ENCODE peak calls at places on chromosomes 16 and 17, in eight cellular contexts. One of them, this sample, is unnamed.

GRCh38 chr16:70662991-70663523 is 16.7 kb downstream of the IL34 start:
- DNase-seq in activated T-cell treated with anti-CD3 and anti-CD28 coated beads, Interleukin-2, amount 50 U/mL, for 4 hours: no peak
- DNase-seq in activated effector memory CD4-positive, alpha-beta T cell treated with anti-CD3 and anti-CD28 coated beads, Interleukin-2, amount 50 U/mL, for 16 hours: no peak
- DNase-seq in dermis blood vessel endothelial cell: no peak
- DNase-seq in lung: no peak
- DNase-seq in HTR-8/SVneo: no peak
- DNase-seq in glutamatergic neuron: no peak
- DNase-seq in NCI-H774: no peak
- DNase-seq in this sample: no peak

GRCh38 chr17:40901981-40902862 is 17.2 kb upstream of the KRT20 start:
- DNase-seq in dermis blood vessel endothelial cell: no peak
- DNase-seq in glutamatergic neuron: no peak
- DNase-seq in lung: no peak
- DNase-seq in activated T-cell treated with anti-CD3 and anti-CD28 coated beads, Interleukin-2, amount 50 U/mL, for 4 hours: no peak
- DNase-seq in HTR-8/SVneo: no peak
- DNase-seq in activated effector memory CD4-positive, alpha-beta T cell treated with anti-CD3 and anti-CD28 coated beads, Interleukin-2, amount 50 U/mL, for 16 hours: no peak
- DNase-seq in NCI-H774: peak; percentile 57
- DNase-seq in this sample: peak; percentile 67

GRCh38 chr17:16512011-16512410 is 20.0 kb upstream of the LRRC75A start:
- DNase-seq in lung: no peak
- DNase-seq in glutamatergic neuron: no peak
- DNase-seq in dermis blood vessel endothelial cell: no peak
- DNase-seq in HTR-8/SVneo: no peak
- DNase-seq in activated effector memory CD4-positive, alpha-beta T cell treated with anti-CD3 and anti-CD28 coated beads, Interleukin-2, amount 50 U/mL, for 16 hours: no peak
- DNase-seq in NCI-H774: no peak
- DNase-seq in activated T-cell treated with anti-CD3 and anti-CD28 coated beads, Interleukin-2, amount 50 U/mL, for 4 hours: no peak
- DNase-seq in this sample: no peak

GRCh38 chr16:6634151-6634550 is 698.5 kb upstream of the RBFOX1 start:
- DNase-seq in HTR-8/SVneo: no peak
- DNase-seq in NCI-H774: no peak
- DNase-seq in dermis blood vessel endothelial cell: no peak
- DNase-seq in activated T-cell treated with anti-CD3 and anti-CD28 coated beads, Interleukin-2, amount 50 U/mL, for 4 hours: no peak
- DNase-seq in activated effector memory CD4-positive, alpha-beta T cell treated with anti-CD3 and anti-CD28 coated beads, Interleukin-2, amount 50 U/mL, for 16 hours: no peak
- DNase-seq in glutamatergic neuron: no peak
- DNase-seq in lung: no peak
- DNase-seq in this sample: no peak

GRCh38 chr16:64437706-64438329 is 684.0 kb downstream of the CDH11 start:
- DNase-seq in activated effector memory CD4-positive, alpha-beta T cell treated with anti-CD3 and anti-CD28 coated beads, Interleukin-2, amount 50 U/mL, for 16 hours: no peak
- DNase-seq in dermis blood vessel endothelial cell: no peak
- DNase-seq in lung: no peak
- DNase-seq in activated T-cell treated with anti-CD3 and anti-CD28 coated beads, Interleukin-2, amount 50 U/mL, for 4 hours: no peak
- DNase-seq in glutamatergic neuron: no peak
- DNase-seq in NCI-H774: no peak
- DNase-seq in HTR-8/SVneo: no peak
- DNase-seq in this sample: no peak

GRCh38 chr17:3963214-3964201 is 729 bp downstream of the ATP2A3 start:
- DNase-seq in HTR-8/SVneo: no peak
- DNase-seq in NCI-H774: no peak
- DNase-seq in activated effector memory CD4-positive, alpha-beta T cell treated with anti-CD3 and anti-CD28 coated beads, Interleukin-2, amount 50 U/mL, for 16 hours: peak; percentile 87
- DNase-seq in dermis blood vessel endothelial cell: no peak
- DNase-seq in lung: no peak
- DNase-seq in activated T-cell treated with anti-CD3 and anti-CD28 coated beads, Interleukin-2, amount 50 U/mL, for 4 hours: peak; percentile 52
- DNase-seq in glutamatergic neuron: no peak
- DNase-seq in this sample: peak; percentile 49

GRCh38 chr16:9297437-9298113 is 206.1 kb downstream of the HAPSTR1 start:
- DNase-seq in NCI-H774: no peak
- DNase-seq in dermis blood vessel endothelial cell: peak; percentile 15
- DNase-seq in activated effector memory CD4-positive, alpha-beta T cell treated with anti-CD3 and anti-CD28 coated beads, Interleukin-2, amount 50 U/mL, for 16 hours: no peak
- DNase-seq in lung: no peak
- DNase-seq in glutamatergic neuron: peak; percentile 74
- DNase-seq in activated T-cell treated with anti-CD3 and anti-CD28 coated beads, Interleukin-2, amount 50 U/mL, for 4 hours: no peak
- DNase-seq in HTR-8/SVneo: peak; percentile 14
- DNase-seq in this sample: no peak

GRCh38 chr16:71895679-71896385 is 501 bp downstream of the IST1 start:
- DNase-seq in dermis blood vessel endothelial cell: peak; percentile 48
- DNase-seq in HTR-8/SVneo: peak; percentile 43
- DNase-seq in activated effector memory CD4-positive, alpha-beta T cell treated with anti-CD3 and anti-CD28 coated beads, Interleukin-2, amount 50 U/mL, for 16 hours: no peak
- DNase-seq in NCI-H774: no peak
- DNase-seq in lung: peak; percentile 49
- DNase-seq in activated T-cell treated with anti-CD3 and anti-CD28 coated beads, Interleukin-2, amount 50 U/mL, for 4 hours: peak; percentile 17
- DNase-seq in glutamatergic neuron: peak; percentile 56
- DNase-seq in this sample: no peak

GRCh38 chr17:76281573-76282371 is 16.6 kb downstream of the UBALD2 start:
- DNase-seq in dermis blood vessel endothelial cell: no peak
- DNase-seq in glutamatergic neuron: no peak
- DNase-seq in HTR-8/SVneo: no peak
- DNase-seq in activated effector memory CD4-positive, alpha-beta T cell treated with anti-CD3 and anti-CD28 coated beads, Interleukin-2, amount 50 U/mL, for 16 hours: no peak
- DNase-seq in lung: no peak
- DNase-seq in activated T-cell treated with anti-CD3 and anti-CD28 coated beads, Interleukin-2, amount 50 U/mL, for 4 hours: no peak
- DNase-seq in NCI-H774: no peak
- DNase-seq in this sample: no peak

GRCh38 chr17:40903129-40903847 is 18.2 kb upstream of the KRT20 start:
- DNase-seq in activated T-cell treated with anti-CD3 and anti-CD28 coated beads, Interleukin-2, amount 50 U/mL, for 4 hours: no peak
- DNase-seq in lung: no peak
- DNase-seq in HTR-8/SVneo: peak; percentile 54
- DNase-seq in glutamatergic neuron: no peak
- DNase-seq in activated effector memory CD4-positive, alpha-beta T cell treated with anti-CD3 and anti-CD28 coated beads, Interleukin-2, amount 50 U/mL, for 16 hours: no peak
- DNase-seq in dermis blood vessel endothelial cell: no peak
- DNase-seq in NCI-H774: peak; percentile 62
- DNase-seq in this sample: peak; percentile 66

GRCh38 chr17:30380643-30381419 is 2.1 kb downstream of the CPD start:
- DNase-seq in HTR-8/SVneo: no peak
- DNase-seq in activated T-cell treated with anti-CD3 and anti-CD28 coated beads, Interleukin-2, amount 50 U/mL, for 4 hours: no peak
- DNase-seq in glutamatergic neuron: no peak
- DNase-seq in lung: no peak
- DNase-seq in activated effector memory CD4-positive, alpha-beta T cell treated with anti-CD3 and anti-CD28 coated beads, Interleukin-2, amount 50 U/mL, for 16 hours: no peak
- DNase-seq in NCI-H774: no peak
- DNase-seq in dermis blood vessel endothelial cell: no peak
- DNase-seq in this sample: no peak

GRCh38 chr17:6098050-6098449 is 27.9 kb downstream of the WSCD1 start:
- DNase-seq in glutamatergic neuron: no peak
- DNase-seq in lung: no peak
- DNase-seq in HTR-8/SVneo: no peak
- DNase-seq in activated T-cell treated with anti-CD3 and anti-CD28 coated beads, Interleukin-2, amount 50 U/mL, for 4 hours: no peak
- DNase-seq in dermis blood vessel endothelial cell: no peak
- DNase-seq in NCI-H774: no peak
- DNase-seq in activated effector memory CD4-positive, alpha-beta T cell treated with anti-CD3 and anti-CD28 coated beads, Interleukin-2, amount 50 U/mL, for 16 hours: no peak
- DNase-seq in this sample: no peak

GRCh38 chr16:69535123-69536050 is 30.4 kb upstream of the NFAT5 start:
- DNase-seq in NCI-H774: no peak
- DNase-seq in glutamatergic neuron: no peak
- DNase-seq in activated T-cell treated with anti-CD3 and anti-CD28 coated beads, Interleukin-2, amount 50 U/mL, for 4 hours: no peak
- DNase-seq in activated effector memory CD4-positive, alpha-beta T cell treated with anti-CD3 and anti-CD28 coated beads, Interleukin-2, amount 50 U/mL, for 16 hours: no peak
- DNase-seq in lung: no peak
- DNase-seq in dermis blood vessel endothelial cell: peak; percentile 95
- DNase-seq in HTR-8/SVneo: no peak
- DNase-seq in this sample: peak; percentile 53

GRCh38 chr16:69432069-69432468 is 7.7 kb downstream of the CYB5B start:
- DNase-seq in glutamatergic neuron: no peak
- DNase-seq in lung: no peak
- DNase-seq in NCI-H774: no peak
- DNase-seq in activated effector memory CD4-positive, alpha-beta T cell treated with anti-CD3 and anti-CD28 coated beads, Interleukin-2, amount 50 U/mL, for 16 hours: no peak
- DNase-seq in HTR-8/SVneo: no peak
- DNase-seq in activated T-cell treated with anti-CD3 and anti-CD28 coated beads, Interleukin-2, amount 50 U/mL, for 4 hours: no peak
- DNase-seq in dermis blood vessel endothelial cell: no peak
- DNase-seq in this sample: no peak

GRCh38 chr17:28728364-28729200 is at the start of gene NEK8:
- DNase-seq in lung: peak; percentile 98
- DNase-seq in glutamatergic neuron: peak; percentile 95
- DNase-seq in dermis blood vessel endothelial cell: peak; percentile 93
- DNase-seq in HTR-8/SVneo: peak; percentile 93
- DNase-seq in activated T-cell treated with anti-CD3 and anti-CD28 coated beads, Interleukin-2, amount 50 U/mL, for 4 hours: peak; percentile 98
- DNase-seq in NCI-H774: peak; percentile 96
- DNase-seq in activated effector memory CD4-positive, alpha-beta T cell treated with anti-CD3 and anti-CD28 coated beads, Interleukin-2, amount 50 U/mL, for 16 hours: peak; percentile 99
- DNase-seq in this sample: peak; percentile 93

GRCh38 chr16:71421911-71422310 is 19.9 kb downstream of the TLE7 start:
- DNase-seq in NCI-H774: no peak
- DNase-seq in lung: no peak
- DNase-seq in dermis blood vessel endothelial cell: peak; percentile 37
- DNase-seq in glutamatergic neuron: peak; percentile 40
- DNase-seq in activated T-cell treated with anti-CD3 and anti-CD28 coated beads, Interleukin-2, amount 50 U/mL, for 4 hours: no peak
- DNase-seq in HTR-8/SVneo: no peak
- DNase-seq in activated effector memory CD4-positive, alpha-beta T cell treated with anti-CD3 and anti-CD28 coated beads, Interleukin-2, amount 50 U/mL, for 16 hours: peak; percentile 66
- DNase-seq in this sample: no peak

GRCh38 chr17:55783684-55784245 is 32.9 kb downstream of the PCTP start:
- DNase-seq in dermis blood vessel endothelial cell: peak; percentile 73
- DNase-seq in NCI-H774: no peak
- DNase-seq in lung: peak; percentile 59
- DNase-seq in activated effector memory CD4-positive, alpha-beta T cell treated with anti-CD3 and anti-CD28 coated beads, Interleukin-2, amount 50 U/mL, for 16 hours: no peak
- DNase-seq in glutamatergic neuron: peak; percentile 39
- DNase-seq in activated T-cell treated with anti-CD3 and anti-CD28 coated beads, Interleukin-2, amount 50 U/mL, for 4 hours: no peak
- DNase-seq in HTR-8/SVneo: no peak
- DNase-seq in this sample: no peak

GRCh38 chr16:73056383-73056782 is 8.5 kb upstream of the ZFHX3 start:
- DNase-seq in dermis blood vessel endothelial cell: no peak
- DNase-seq in glutamatergic neuron: no peak
- DNase-seq in activated T-cell treated with anti-CD3 and anti-CD28 coated beads, Interleukin-2, amount 50 U/mL, for 4 hours: no peak
- DNase-seq in HTR-8/SVneo: no peak
- DNase-seq in lung: no peak
- DNase-seq in activated effector memory CD4-positive, alpha-beta T cell treated with anti-CD3 and anti-CD28 coated beads, Interleukin-2, amount 50 U/mL, for 16 hours: no peak
- DNase-seq in NCI-H774: no peak
- DNase-seq in this sample: no peak

This sample was measured in RWPE2.